ENCODE peak calls at places on chromosomes 2 and 18, in five cellular contexts. N, T, C, D and Q are unnamed samples.

GRCh38 chr2:207729465-207729998 is 18.1 kb downstream of the CCNYL1 start:
- DNase-seq in T (no peak), N (no peak), D (no peak), C (no peak), Q (no peak)

GRCh38 chr18:10101293-10101701 is 187.5 kb downstream of the VAPA start:
- DNase-seq in T (no peak), C (peak), N (no peak), D (no peak), Q (no peak)

GRCh38 chr18:36610716-36611115 is 218.1 kb downstream of the TPGS2 start:
- DNase-seq in N (no peak), T (no peak), D (no peak), C (no peak), Q (no peak)

GRCh38 chr18:12657048-12657848 is 659 bp downstream of the SPIRE1 start:
- DNase-seq in N (no peak), T (no peak), D (no peak), C (no peak), Q (peak)

GRCh38 chr18:33924576-33924975 is 300.1 kb downstream of the NOL4 start:
- DNase-seq in D (no peak), T (no peak), C (no peak), N (no peak), Q (no peak)

GRCh38 chr2:202479090-202479489 is 103.0 kb downstream of the BMPR2 start:
- DNase-seq in C (no peak), D (no peak), T (no peak), N (no peak), Q (no peak)

GRCh38 chr2:128323501-128323931 is 4.8 kb upstream of the HS6ST1 start:
- DNase-seq in C (no peak), T (no peak), D (no peak), N (no peak), Q (no peak)

GRCh38 chr2:167524786-167525185 is 636.5 kb downstream of the XIRP2 start:
- DNase-seq in C (no peak), T (no peak), D (no peak), N (no peak), Q (no peak)

GRCh38 chr18:23259701-23260661 is 124.7 kb downstream of the CABLES1 start:
- DNase-seq in T (no peak), C (no peak), N (peak), D (no peak), Q (peak)

GRCh38 chr2:172095905-172096660 is 6.6 kb downstream of the DLX2 start:
- DNase-seq in N (no peak), C (no peak), T (no peak), D (no peak), Q (no peak)

GRCh38 chr2:215952860-215953637 is 60.3 kb downstream of the MREG start:
- DNase-seq in D (no peak), C (no peak), N (peak), T (no peak), Q (no peak)

GRCh38 chr2:118443596-118443995 is 355.3 kb downstream of the INSIG2 start:
- DNase-seq in N (peak), T (no peak), C (no peak), D (no peak), Q (no peak)

GRCh38 chr2:230938516-230939065 is 13.5 kb upstream of the GPR55 start:
- DNase-seq in C (no peak), T (no peak), N (no peak), D (no peak), Q (no peak)

GRCh38 chr2:168574856-168575630 is 119.0 kb downstream of the CERS6 start:
- DNase-seq in T (no peak), C (no peak), N (no peak), D (no peak), Q (no peak)

GRCh38 chr2:130947967-130948366 is 111.3 kb downstream of the ARHGEF4 start:
- DNase-seq in T (no peak), N (no peak), C (no peak), D (no peak), Q (no peak)

GRCh38 chr18:66764225-66764624 is 160.3 kb upstream of the CDH19 start:
- DNase-seq in D (no peak), T (no peak), N (no peak), C (no peak), Q (no peak)

GRCh38 chr18:26562568-26562967 is 14.2 kb upstream of the KCTD1 start:
- DNase-seq in C (no peak), T (no peak), N (no peak), D (no peak), Q (no peak)

GRCh38 chr18:2087877-2088673 is 483.2 kb downstream of the METTL4 start:
- DNase-seq in N (no peak), C (no peak), T (no peak), D (no peak), Q (no peak)

GRCh38 chr2:157789933-157790511 is 86.1 kb downstream of the ACVR1 start:
- DNase-seq in D (no peak), C (no peak), N (no peak), T (no peak), Q (no peak)

GRCh38 chr2:47033102-47033880 is 117.7 kb upstream of the MCFD2 start:
- DNase-seq in C (no peak), N (peak), T (no peak), D (no peak), Q (no peak)

GRCh38 chr18:7877609-7878008 is 310.5 kb downstream of the PTPRM start:
- DNase-seq in N (peak), C (no peak), T (no peak), D (peak), Q (no peak)

GRCh38 chr2:25938345-25938744 is 44.0 kb downstream of the KIF3C start:
- DNase-seq in D (no peak), C (no peak), T (no peak), N (no peak), Q (no peak)

GRCh38 chr2:66279024-66279423 is 155.9 kb upstream of the MEIS1 start:
- DNase-seq in N (no peak), C (no peak), D (no peak), T (no peak), Q (no peak)

GRCh38 chr18:26425148-26425531 is 123.2 kb downstream of the KCTD1 start:
- DNase-seq in C (no peak), T (no peak), N (no peak), D (no peak), Q (no peak)

GRCh38 chr2:89763581-89764485 is 1072.4 kb downstream of the RPIA start:
- DNase-seq in D (no peak), C (no peak), N (no peak), T (no peak), Q (no peak)

GRCh38 chr2:26412091-26412673 is 10.5 kb downstream of the DRC1 start:
- DNase-seq in T (no peak), D (peak), N (peak), C (no peak), Q (peak)

GRCh38 chr2:173983414-173983871 is 18.3 kb upstream of the SP3 start:
- DNase-seq in C (no peak), D (no peak), N (peak), T (no peak), Q (no peak)

DNA sequence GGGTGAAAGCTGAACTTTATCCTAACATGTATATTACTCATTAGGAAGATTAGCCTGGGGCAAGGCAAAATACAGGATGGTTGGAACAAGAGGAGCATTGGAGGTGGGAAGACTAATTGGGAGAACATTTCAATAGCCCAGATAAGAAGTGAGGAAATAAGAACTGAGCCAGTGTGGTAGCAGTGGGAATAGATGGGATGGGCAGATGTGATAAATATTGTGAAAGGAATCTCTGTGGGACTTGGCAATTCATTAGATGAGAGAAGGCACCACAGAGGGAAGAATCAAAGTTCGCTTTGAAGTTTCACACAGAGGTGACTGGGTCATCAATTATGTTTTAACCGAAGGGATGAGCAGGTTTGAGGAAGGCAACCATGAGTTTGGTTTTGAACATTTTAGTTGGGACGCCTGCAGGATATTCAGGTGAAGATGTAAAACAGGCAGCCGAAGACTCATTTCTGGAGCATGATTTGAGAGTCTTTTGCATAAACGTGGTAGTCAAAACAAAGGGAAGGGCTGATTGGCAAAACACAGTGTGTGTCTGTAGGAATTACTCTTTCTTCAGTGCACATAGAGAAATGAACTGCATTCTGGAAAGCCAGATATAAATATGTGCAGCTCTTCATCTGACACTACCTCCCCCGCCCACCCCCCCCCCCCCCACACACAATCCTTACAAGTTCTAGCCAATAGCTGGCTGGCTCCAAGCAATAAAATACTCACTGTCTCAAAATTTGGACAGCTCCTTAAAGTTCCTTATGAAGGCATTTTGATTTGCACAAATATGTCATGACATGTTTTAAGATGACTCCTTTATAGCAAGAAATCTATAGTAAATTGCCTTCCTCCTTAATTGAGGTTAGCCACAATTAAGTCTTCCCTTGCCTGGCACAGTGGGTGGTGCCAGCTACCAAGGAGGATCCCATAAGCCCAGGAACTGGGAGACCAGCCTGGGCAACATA is 1.9 kb upstream of the SLC1A4 start:
- DNase-seq in T (no peak), D (peak), N (peak), C (no peak), Q (no peak)
- TF ChIP-seq SRF in T (no peak), D (no peak), N (no peak), C (no peak), Q (no peak)

GRCh38 chr2:160464017-160464416 is 29.6 kb downstream of the RBMS1 start:
- DNase-seq in N (no peak), D (no peak), T (no peak), C (no peak), Q (no peak)
- TF ChIP-seq SRF in N (no peak), D (no peak), T (no peak), C (no peak), Q (no peak)

GRCh38 chr2:10658041-10658913 is 31.5 kb downstream of the NOL10 start:
- DNase-seq in C (no peak), T (peak), N (no peak), D (no peak), Q (no peak)
- TF ChIP-seq SRF in C (no peak), T (no peak), N (no peak), D (no peak), Q (no peak)

GRCh38 chr2:127050803-127051115 is 56.2 kb downstream of the BIN1 start:
- DNase-seq in C (no peak), N (no peak), D (no peak), T (no peak), Q (no peak)

GRCh38 chr2:127048969-127049897 is 57.7 kb downstream of the BIN1 start:
- DNase-seq in C (no peak), T (no peak), D (no peak), N (no peak), Q (no peak)

GRCh38 chr2:127051780-127052067 is 55.2 kb downstream of the BIN1 start:
- DNase-seq in D (no peak), N (no peak), T (no peak), C (no peak), Q (no peak)

GRCh38 chr2:127051116-127051779 is 55.7 kb downstream of the BIN1 start:
- DNase-seq in T (no peak), C (no peak), N (no peak), D (no peak), Q (no peak)

DNA sequence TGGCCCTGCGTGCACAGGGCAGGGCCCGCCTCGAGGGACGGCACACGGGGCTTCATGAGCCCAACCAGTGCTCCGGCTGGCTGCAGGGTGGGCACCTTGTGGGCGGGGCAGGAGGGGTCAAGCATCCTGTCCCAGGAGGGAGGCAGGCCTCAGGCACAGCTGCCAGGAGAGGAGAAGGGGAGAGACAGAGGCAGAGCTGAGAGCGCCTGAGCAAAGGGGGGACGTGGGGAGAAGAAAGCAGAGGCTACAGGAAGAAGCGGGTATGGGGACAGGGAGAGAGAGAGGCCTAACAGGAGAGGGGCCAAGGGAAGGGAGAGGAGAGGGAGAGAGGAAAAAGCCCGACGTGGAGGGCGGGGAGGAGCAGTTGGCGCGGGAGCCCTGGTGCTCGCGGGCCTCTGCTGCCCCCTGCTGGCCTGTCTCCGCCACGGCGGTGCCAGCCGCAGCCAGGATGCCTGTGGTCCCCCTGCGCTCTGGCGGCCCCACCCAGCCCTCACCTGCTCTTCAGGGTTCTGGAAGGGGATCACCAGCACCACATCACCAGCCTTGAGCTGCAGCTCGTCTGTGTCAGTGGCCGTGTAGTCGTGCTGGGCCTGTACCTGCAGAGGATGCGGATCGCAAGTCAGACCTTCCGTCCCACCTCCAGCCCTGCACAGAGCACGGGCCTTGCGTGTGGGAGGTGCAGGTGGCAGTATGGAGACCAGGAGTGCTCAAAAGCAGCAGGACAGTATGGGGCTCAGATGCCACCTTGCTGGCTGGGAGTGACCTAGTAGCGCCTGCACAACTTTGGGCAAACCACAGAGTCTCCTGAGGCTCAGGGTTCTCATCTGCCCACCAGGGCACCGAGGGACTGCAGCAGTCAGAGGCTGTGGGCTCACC is 56.8 kb downstream of the BIN1 start:
- DNase-seq in T (no peak), N (peak), C (peak), D (no peak), Q (peak)
- TF ChIP-seq SRF in T (no peak), N (no peak), C (no peak), D (no peak), Q (no peak)

GRCh38 chr2:175525975-175526374 is 344.5 kb upstream of the ATP5MC3 start:
- DNase-seq in D (no peak), T (no peak), N (no peak), C (no peak), Q (no peak)
- TF ChIP-seq SRF in D (no peak), T (no peak), N (no peak), C (no peak), Q (no peak)

DNA sequence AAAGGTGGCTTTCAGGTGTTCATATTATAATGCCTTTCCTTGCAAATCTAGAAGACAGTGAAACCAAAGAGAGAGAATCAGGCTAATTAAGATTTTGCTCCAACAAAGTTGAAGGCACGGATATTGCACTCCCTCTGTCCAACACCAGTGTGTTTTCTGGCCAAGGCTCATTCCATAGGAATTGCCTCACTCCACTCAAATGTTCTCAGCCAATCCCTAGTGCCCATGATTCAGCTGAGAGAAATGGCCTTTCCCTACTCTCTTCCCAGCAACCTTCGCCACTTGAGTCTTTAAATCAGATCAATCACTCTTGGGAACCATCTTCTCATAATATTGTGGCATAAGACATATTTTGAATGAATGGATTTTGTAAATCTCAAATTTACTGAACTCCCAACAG is 768.2 kb upstream of the ACVR2A start:
- DNase-seq in T (no peak), D (no peak), N (no peak), C (no peak), Q (no peak)
- TF ChIP-seq SRF in T (no peak), D (no peak), N (no peak), C (no peak), Q (no peak)